ENCODE peak calls at places on chromosomes 6 and 20, in four cellular contexts. U is vagina, F is PC-3, E is HCT116. G is an unnamed sample.

GRCh38 chr6:4350571-4351505 is 215.5 kb upstream of the ECI2 start:
- DNase-seq in U (no peak), F (no peak), E (no peak), G (no peak)

GRCh38 chr20:21338291-21338690 is 35.2 kb downstream of the XRN2 start:
- DNase-seq in U (no peak), F (no peak), E (no peak), G (no peak)

GRCh38 chr20:46145646-46146045 is 27.5 kb downstream of the CD40 start:
- DNase-seq in U (no peak), F (no peak), E (no peak), G (no peak)

GRCh38 chr6:68082086-68082485 is 553.0 kb upstream of the ADGRB3 start:
- DNase-seq in U (no peak), F (no peak), E (no peak), G (no peak)

GRCh38 chr6:87808005-87808757 is 106.1 kb upstream of the AKIRIN2 start:
- DNase-seq in U (no peak), F (peak; percentile 91), E (no peak), G (no peak)

GRCh38 chr6:56840467-56841371 is 114.2 kb upstream of the BEND6 start:
- DNase-seq in U (no peak), F (peak; percentile 78), E (no peak), G (no peak)

GRCh38 chr6:61168878-61169277 is 1117.1 kb downstream of the KHDRBS2 start:
- DNase-seq in U (no peak), F (peak; percentile 1), E (no peak), G (no peak)

GRCh38 chr6:86107985-86108384 is 465.3 kb upstream of the SYNCRIP start:
- DNase-seq in U (no peak), F (no peak), E (no peak), G (no peak)

GRCh38 chr20:18738055-18738454 is 75.5 kb upstream of the SCP2D1 start:
- DNase-seq in U (no peak), F (no peak), E (no peak), G (peak; percentile 54)

DNA sequence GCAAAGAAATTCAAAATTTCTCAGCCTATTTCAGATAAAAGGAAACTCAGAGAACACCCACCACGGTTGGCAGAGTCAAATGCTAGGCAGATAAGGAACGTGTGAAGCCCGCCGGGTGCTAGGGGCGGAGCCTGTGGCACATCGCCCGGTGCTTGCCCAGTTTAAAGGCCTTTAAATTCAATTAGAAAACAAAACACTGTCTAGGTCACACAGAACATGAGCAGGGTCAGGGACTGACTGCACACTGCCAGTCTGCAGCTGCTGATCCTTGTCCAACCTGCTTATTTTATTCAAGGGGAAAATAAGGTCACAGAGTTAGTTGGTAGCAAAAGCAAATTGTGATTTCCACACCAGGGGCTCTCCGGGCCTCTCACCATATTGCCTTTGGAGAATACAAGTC is 75.8 kb downstream of the PSMG4 start:
- DNase-seq in U (no peak), F (no peak), E (no peak), G (no peak)
- TF ChIP-seq CTCF in U (no peak), F (no peak), E (no peak), G (no peak)

GRCh38 chr6:111914617-111915016 is 41.4 kb upstream of the FYN start:
- DNase-seq in U (no peak), F (no peak), E (no peak), G (no peak)
- TF ChIP-seq CTCF in U (no peak), F (no peak), E (no peak), G (no peak)

DNA sequence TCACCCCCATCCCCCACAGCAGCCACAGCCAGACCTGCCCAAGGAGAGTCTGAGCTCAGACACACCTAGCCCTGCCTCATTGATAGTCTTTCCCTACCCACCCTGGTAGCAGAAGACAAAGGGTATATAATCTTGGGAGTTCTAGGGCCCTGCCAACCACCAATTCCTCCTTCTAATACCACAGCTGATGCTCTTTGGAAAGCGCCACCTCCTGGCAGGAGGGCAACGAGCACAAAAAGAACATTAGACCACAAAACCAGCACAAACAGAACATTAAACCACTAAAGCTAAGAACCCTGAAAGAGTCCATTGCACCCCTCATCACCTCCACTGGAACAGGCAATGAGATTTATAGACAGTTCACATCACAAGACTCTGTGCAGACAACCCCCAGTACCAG is 195.8 kb upstream of the FUT9 start:
- DNase-seq in U (no peak), F (no peak), E (no peak), G (no peak)
- TF ChIP-seq CTCF in U (no peak), F (peak; percentile 29), E (peak; percentile 54), G (no peak)

DNA sequence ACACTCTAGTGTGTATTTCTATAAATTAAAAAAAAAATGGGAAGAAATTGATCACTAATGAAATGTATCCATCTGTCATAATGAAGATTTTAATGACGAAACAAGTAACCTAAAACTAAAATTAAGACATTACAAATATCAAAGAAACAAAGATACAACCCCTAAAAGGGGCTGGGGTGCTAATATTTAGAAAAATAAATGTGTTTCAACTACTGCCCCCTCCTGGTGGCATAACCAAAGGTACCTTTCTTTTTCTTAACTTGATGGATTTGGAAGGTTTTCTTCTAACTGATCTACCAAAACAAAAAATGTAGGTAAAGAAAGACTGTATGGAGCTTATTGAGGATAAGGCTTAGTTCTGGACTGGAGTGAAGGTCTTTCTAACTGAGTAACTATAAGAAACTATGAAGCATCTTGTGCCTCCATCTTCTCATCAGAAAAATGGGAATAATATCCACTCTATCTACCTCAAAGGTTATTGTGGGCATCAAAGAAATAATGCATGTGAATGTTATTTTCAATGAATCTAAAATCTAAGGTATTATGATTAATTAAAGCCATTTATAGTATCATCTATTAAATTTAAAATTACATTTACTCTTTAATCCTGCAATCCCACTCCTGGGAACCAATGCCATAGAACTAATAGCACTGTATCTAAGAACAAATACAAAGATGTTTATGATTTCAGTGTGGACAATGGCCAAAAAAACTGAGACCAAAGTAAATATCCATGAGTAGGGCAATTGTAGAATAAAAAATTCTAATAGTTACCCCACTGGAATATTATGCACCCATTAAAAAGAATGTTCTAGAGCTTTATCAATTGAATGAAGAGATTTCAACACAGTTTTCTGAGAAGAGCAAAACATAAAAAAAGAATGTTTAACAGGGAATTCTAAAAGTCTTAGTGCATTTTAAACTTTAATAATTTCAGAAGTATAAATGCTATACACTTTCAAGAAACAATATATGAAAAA is 117.2 kb downstream of the BACH2 start:
- DNase-seq in U (no peak), F (peak; percentile 35), E (no peak), G (no peak)
- TF ChIP-seq CTCF in U (no peak), F (peak; percentile 71), E (peak; percentile 62), G (peak; percentile 82)

DNA sequence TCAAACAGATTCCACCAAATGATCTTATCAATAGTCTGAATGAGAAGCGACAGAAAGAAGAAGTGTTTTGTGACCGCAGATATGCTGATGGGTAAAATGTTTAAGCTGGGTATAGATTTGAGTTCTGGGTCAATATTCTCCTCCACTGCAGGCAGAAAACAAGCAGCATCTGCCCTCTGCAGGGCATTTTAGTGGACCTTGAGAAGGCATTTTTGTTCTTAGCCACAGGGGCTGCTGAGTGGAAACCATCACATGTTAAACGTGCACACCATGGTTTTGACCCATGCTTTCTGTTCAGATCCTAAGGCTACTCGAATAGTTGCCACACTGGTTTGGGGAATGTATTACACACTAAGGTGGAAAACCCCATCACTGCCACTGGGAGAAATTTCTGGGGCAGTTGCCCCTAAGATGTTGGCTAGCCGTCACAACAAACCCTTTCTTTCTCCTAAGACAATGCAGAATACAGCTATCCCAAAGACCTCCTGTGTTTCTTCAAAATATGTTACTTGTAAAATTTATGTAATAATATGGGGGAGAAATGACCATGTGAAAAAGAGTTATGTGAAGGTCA is 5.5 kb downstream of the POU3F2 start:
- DNase-seq in U (no peak), F (peak; percentile 41), E (no peak), G (no peak)
- TF ChIP-seq CTCF in U (no peak), F (peak; percentile 53), E (peak; percentile 44), G (no peak)

G was measured in CD14-positive monocyte.